ENCODE peak calls at places on chromosomes 11 and 22, in ten cellular contexts. F is stimulated activated naive CD8-positive, alpha-beta T cell treated with anti-CD3 and anti-CD28 coated beads, Interleukin-15, amount 100 ng/mL, for 72 hours; W is RWPE1; X is lower lobe of right lung; M is fibroblast of lung; S is stimulated activated CD4-positive, alpha-beta T cell treated with anti-CD3 and anti-CD28 coated beads, Interleukin-4, amount 100 ng/mL, for 48 hours; Y is BE2C; E is stromal cell of bone marrow; P is HS-5; H is A549. I is an unnamed sample.

GRCh38 chr11:122741613-122742012 is 86.1 kb downstream of the UBASH3B start:
- DNase-seq in X (peak), Y (no peak), E (peak), H (no peak), W (no peak), M (peak), P (no peak), F (no peak), S (no peak), I (no peak)

GRCh38 chr11:93694109-93694508 is 32.6 kb downstream of the CEP295 start:
- DNase-seq in W (no peak), F (no peak), M (peak), X (no peak), E (no peak), S (no peak), H (no peak), Y (no peak), P (no peak), I (no peak)

GRCh38 chr11:93080146-93080759 is 110.8 kb downstream of the MTNR1B start:
- DNase-seq in S (no peak), X (no peak), W (no peak), P (no peak), F (no peak), M (no peak), H (no peak), Y (no peak), E (no peak), I (no peak)

GRCh38 chr11:65492387-65492636 is 6.5 kb upstream of the MALAT1 start:
- DNase-seq in S (no peak), M (no peak), P (no peak), E (no peak), H (no peak), W (no peak), Y (no peak), F (no peak), X (no peak), I (no peak)

GRCh38 chr11:91608662-91609061 is 616.0 kb upstream of the FAT3 start:
- DNase-seq in X (no peak), M (peak), P (no peak), F (no peak), H (no peak), W (no peak), Y (no peak), S (no peak), E (no peak), I (no peak)

GRCh38 chr11:45270946-45271345 is 15.2 kb downstream of the SYT13 start:
- DNase-seq in X (no peak), E (no peak), W (no peak), H (no peak), F (no peak), P (no peak), S (no peak), Y (no peak), M (no peak), I (no peak)

GRCh38 chr11:47259178-47259977 is 1.6 kb downstream of the NR1H3 start:
- DNase-seq in F (no peak), E (no peak), X (peak), W (no peak), H (peak), P (no peak), Y (peak), S (no peak), M (peak), I (no peak)

GRCh38 chr22:27424319-27424718 is 377.2 kb downstream of the MN1 start:
- DNase-seq in Y (no peak), M (no peak), S (no peak), W (no peak), F (no peak), H (no peak), E (no peak), X (no peak), P (no peak), I (no peak)

GRCh38 chr22:16958475-16958874 is 49.5 kb downstream of the GAB4 start:
- DNase-seq in F (no peak), W (no peak), S (no peak), M (no peak), Y (no peak), X (no peak), P (no peak), E (no peak), H (no peak), I (no peak)

GRCh38 chr11:66011239-66011784 is 496 bp upstream of the CST6 start:
- DNase-seq in M (no peak), Y (no peak), X (peak), P (no peak), S (no peak), W (peak), H (no peak), F (no peak), E (peak), I (no peak)

GRCh38 chr11:64650923-64651523 is 60.0 kb downstream of the SLC22A12 start:
- DNase-seq in E (no peak), M (peak), Y (no peak), S (no peak), X (no peak), P (no peak), W (peak), H (peak), F (no peak), I (no peak)

GRCh38 chr11:32231909-32232493 is 141.1 kb downstream of the RCN1 start:
- DNase-seq in Y (peak), M (peak), P (peak), W (peak), X (no peak), F (no peak), H (peak), E (peak), S (peak), I (no peak)

GRCh38 chr22:35314161-35314942 is 14.7 kb downstream of the TOM1 start:
- DNase-seq in P (no peak), M (no peak), S (no peak), E (no peak), F (no peak), W (no peak), Y (no peak), H (no peak), X (no peak), I (no peak)

GRCh38 chr11:113474362-113475159 is 637 bp downstream of the DRD2 start:
- DNase-seq in M (peak), H (peak), S (peak), E (peak), P (peak), F (peak), Y (peak), W (peak), X (peak), I (peak)

GRCh38 chr22:28915969-28916368 is 32.6 kb downstream of the ZNRF3 start:
- DNase-seq in H (no peak), F (no peak), E (no peak), W (no peak), Y (no peak), M (no peak), S (no peak), P (no peak), X (no peak), I (no peak)

GRCh38 chr11:116467809-116468208 is 305.0 kb downstream of the BUD13 start:
- DNase-seq in M (no peak), H (no peak), P (peak), E (no peak), Y (no peak), F (no peak), W (peak), S (no peak), X (no peak), I (no peak)

GRCh38 chr22:45997077-45997774 is 20.3 kb upstream of the WNT7B start:
- DNase-seq in S (no peak), M (peak), P (peak), H (no peak), Y (peak), W (peak), X (peak), F (no peak), E (peak), I (peak)

GRCh38 chr11:11659567-11660341 is 37.9 kb upstream of the GALNT18 start:
- DNase-seq in E (no peak), Y (no peak), X (no peak), W (no peak), P (no peak), S (no peak), F (no peak), M (no peak), H (peak), I (no peak)

GRCh38 chr11:85961930-85962363 is 106.8 kb downstream of the CCDC83 start:
- DNase-seq in P (peak), F (no peak), Y (no peak), W (peak), E (no peak), S (no peak), M (peak), H (no peak), X (no peak), I (no peak)

GRCh38 chr22:31343235-31344191 is 2.6 kb downstream of the PATZ1 start:
- DNase-seq in H (no peak), E (no peak), P (no peak), Y (peak), F (peak), X (peak), S (peak), M (peak), W (peak), I (no peak)

GRCh38 chr22:17938484-17938924 is 85.9 kb downstream of the MICAL3 start:
- DNase-seq in F (no peak), X (no peak), W (no peak), H (no peak), Y (no peak), P (no peak), E (no peak), S (no peak), M (peak), I (no peak)

GRCh38 chr11:32885556-32885955 is 7.1 kb upstream of the QSER1 start:
- DNase-seq in M (no peak), S (no peak), F (no peak), X (no peak), Y (no peak), H (no peak), P (no peak), W (no peak), E (no peak), I (no peak)

GRCh38 chr11:10305964-10306918 is 1.4 kb downstream of the ADM start:
- DNase-seq in Y (peak), F (no peak), X (peak), H (peak), E (no peak), W (peak), P (no peak), S (no peak), M (peak), I (no peak)

GRCh38 chr11:126465573-126466287 is 110.2 kb downstream of the ST3GAL4 start:
- DNase-seq in F (peak), P (no peak), X (no peak), M (no peak), W (no peak), Y (no peak), S (no peak), H (no peak), E (no peak), I (no peak)

GRCh38 chr11:97290444-97291041 is 900.7 kb downstream of the JRKL start:
- DNase-seq in X (no peak), Y (no peak), H (no peak), W (no peak), E (no peak), M (no peak), P (no peak), F (no peak), S (no peak), I (peak)

GRCh38 chr22:33726294-33726711 is 194.0 kb downstream of the LARGE1 start:
- DNase-seq in X (no peak), S (no peak), H (no peak), W (no peak), M (peak), E (peak), Y (no peak), F (no peak), P (peak), I (no peak)

GRCh38 chr11:68518191-68518590 is 57.6 kb downstream of the PPP6R3 start:
- DNase-seq in P (no peak), F (no peak), M (no peak), X (no peak), H (no peak), E (no peak), W (no peak), Y (no peak), S (no peak), I (no peak)

GRCh38 chr11:44535201-44535980 is 30.1 kb upstream of the CD82 start:
- DNase-seq in E (no peak), W (no peak), S (no peak), M (no peak), Y (no peak), X (no peak), H (no peak), P (no peak), F (no peak), I (no peak)

GRCh38 chr11:57566035-57566504 is 1.4 kb downstream of the UBE2L6 start:
- DNase-seq in X (no peak), W (peak), P (peak), E (peak), Y (no peak), F (peak), S (no peak), H (no peak), M (peak), I (peak)

GRCh38 chr11:108768370-108768769 is 103.5 kb downstream of the DDX10 start:
- DNase-seq in S (no peak), E (no peak), Y (no peak), F (no peak), P (no peak), W (no peak), M (peak), X (no peak), H (no peak), I (no peak)

GRCh38 chr22:40161182-40161581 is 16.5 kb upstream of the TNRC6B start:
- DNase-seq in S (no peak), H (no peak), P (no peak), M (no peak), F (no peak), E (no peak), X (no peak), W (no peak), Y (no peak), I (no peak)